ENCODE peak calls at places on chromosomes 1 and 21, in six cellular contexts. V is left lung, U is PC-3, M is heart left ventricle, T is thoracic aorta, P is cardiac muscle cell. A is an unnamed sample.

GRCh38 chr1:77313491-77313890 is 31.7 kb downstream of the AK5 start:
- DNase-seq in P (peak), T (no peak), V (no peak), U (peak), M (no peak), A (no peak)

GRCh38 chr1:37958690-37959089 is 11.8 kb upstream of the INPP5B start:
- DNase-seq in P (no peak), T (no peak), U (peak), V (no peak), M (no peak), A (no peak)

GRCh38 chr1:181778630-181779285 is 282.8 kb downstream of the ZNF648 start:
- DNase-seq in T (no peak), P (peak), U (no peak), M (no peak), V (no peak), A (no peak)

GRCh38 chr21:46158666-46159300 is 3.4 kb upstream of the FTCD start:
- DNase-seq in T (no peak), M (no peak), U (no peak), P (no peak), V (no peak), A (no peak)

GRCh38 chr1:195851804-195852203 is 756.4 kb downstream of the KCNT2 start:
- DNase-seq in V (no peak), U (peak), P (no peak), M (no peak), T (no peak), A (no peak)

GRCh38 chr1:21647431-21648373 is 21.5 kb downstream of the RAP1GAP start:
- DNase-seq in V (no peak), T (no peak), U (peak), M (no peak), P (peak), A (peak)

GRCh38 chr1:208241541-208241940 is 2.6 kb downstream of the PLXNA2 start:
- DNase-seq in T (no peak), V (no peak), U (no peak), P (no peak), M (no peak), A (no peak)

GRCh38 chr1:117060441-117061317 is 553 bp downstream of the TTF2 start:
- DNase-seq in M (no peak), T (no peak), U (peak), V (peak), P (no peak), A (peak)

GRCh38 chr1:30258471-30258870 is 464.9 kb downstream of the MATN1 start:
- DNase-seq in U (no peak), P (no peak), M (no peak), V (no peak), T (no peak), A (no peak)

GRCh38 chr21:39737376-39738000 is 7.5 kb upstream of the IGSF5 start:
- DNase-seq in M (no peak), U (peak), T (no peak), P (no peak), V (no peak), A (no peak)

DNA sequence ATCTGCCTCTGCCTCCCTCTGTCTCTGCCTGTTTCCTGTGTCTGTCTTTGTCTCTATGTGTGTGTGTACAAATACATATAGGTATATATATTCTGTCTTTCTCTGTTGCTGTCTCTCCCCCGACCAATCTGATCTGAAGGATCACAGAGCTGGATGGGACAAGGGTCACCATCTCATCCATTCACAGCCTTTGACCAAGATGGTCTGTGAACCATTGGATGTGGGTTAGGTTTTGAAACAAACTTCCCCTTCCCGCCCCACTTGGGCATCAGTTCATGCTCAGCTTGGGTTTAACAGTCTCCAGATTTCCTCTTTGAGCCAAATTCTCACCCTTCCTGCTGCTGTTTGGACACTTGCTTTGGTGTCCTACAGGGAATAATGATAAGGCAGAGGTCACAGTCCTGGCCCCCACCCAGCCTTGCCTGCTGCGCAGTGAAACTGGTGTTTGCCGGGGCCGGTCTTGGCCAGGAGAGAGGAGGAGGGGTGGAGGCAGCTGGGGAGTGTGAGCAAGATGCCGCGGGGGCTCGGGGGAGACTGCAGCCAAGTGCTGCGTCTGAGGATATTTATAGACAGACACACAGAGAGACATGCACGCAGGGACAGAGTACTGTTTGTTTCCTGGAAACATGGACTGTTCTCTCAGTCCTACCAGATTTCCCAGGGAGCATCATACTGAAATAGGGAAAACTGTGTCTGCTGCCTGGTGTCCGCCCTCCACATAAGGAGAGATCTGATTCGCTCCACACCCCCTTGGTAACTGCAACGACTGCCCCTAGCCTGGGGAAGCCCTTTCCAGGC is 27.0 kb upstream of the BTG2 start:
- DNase-seq in M (peak), V (peak), T (peak), U (no peak), P (peak), A (peak)
- H3K4me3 ChIP-seq in M (peak), V (no peak), T (peak), U (no peak), P (no peak), A (no peak)

GRCh38 chr1:43067856-43068751 is 104.0 kb downstream of the EBNA1BP2 start:
- DNase-seq in U (no peak), V (peak), M (no peak), T (no peak), P (no peak), A (no peak)
- H3K4me3 ChIP-seq in U (no peak), V (peak), M (peak), T (peak), P (no peak), A (peak)

GRCh38 chr1:44038876-44039657 is 7.8 kb upstream of the SLC6A9 start:
- DNase-seq in M (no peak), P (no peak), U (peak), V (no peak), T (no peak), A (no peak)
- H3K4me3 ChIP-seq in M (no peak), P (no peak), U (no peak), V (no peak), T (no peak), A (no peak)

GRCh38 chr1:100152271-100152670 is 19.3 kb downstream of the TRMT13 start:
- DNase-seq in V (no peak), T (no peak), M (no peak), P (no peak), U (no peak), A (no peak)

GRCh38 chr1:100147875-100148274 is 14.9 kb downstream of the TRMT13 start:
- DNase-seq in V (no peak), U (no peak), T (no peak), P (no peak), M (no peak), A (no peak)

GRCh38 chr1:100146958-100147357 is 14.0 kb downstream of the TRMT13 start:
- DNase-seq in P (no peak), T (no peak), M (no peak), V (no peak), U (no peak), A (no peak)

GRCh38 chr1:100151679-100152078 is 18.7 kb downstream of the TRMT13 start:
- DNase-seq in P (no peak), M (no peak), U (no peak), V (no peak), T (no peak), A (no peak)
- H3K4me3 ChIP-seq in P (no peak), M (no peak), U (no peak), V (no peak), T (no peak), A (no peak)

GRCh38 chr21:41678944-41679343 is 87.9 kb downstream of the RIPK4 start:
- DNase-seq in M (peak), P (peak), T (peak), U (peak), V (peak), A (peak)
- H3K4me3 ChIP-seq in M (no peak), P (no peak), T (peak), U (peak), V (peak), A (no peak)

GRCh38 chr1:65762081-65762862 is 30.4 kb upstream of the PDE4B start:
- DNase-seq in V (no peak), P (no peak), T (no peak), U (peak), M (no peak), A (no peak)

GRCh38 chr1:65751961-65752360 is 40.7 kb upstream of the PDE4B start:
- DNase-seq in P (no peak), M (no peak), T (no peak), V (no peak), U (peak), A (no peak)

GRCh38 chr1:65758128-65758527 is 34.6 kb upstream of the PDE4B start:
- DNase-seq in M (no peak), U (no peak), T (no peak), P (peak), V (no peak), A (no peak)

DNA sequence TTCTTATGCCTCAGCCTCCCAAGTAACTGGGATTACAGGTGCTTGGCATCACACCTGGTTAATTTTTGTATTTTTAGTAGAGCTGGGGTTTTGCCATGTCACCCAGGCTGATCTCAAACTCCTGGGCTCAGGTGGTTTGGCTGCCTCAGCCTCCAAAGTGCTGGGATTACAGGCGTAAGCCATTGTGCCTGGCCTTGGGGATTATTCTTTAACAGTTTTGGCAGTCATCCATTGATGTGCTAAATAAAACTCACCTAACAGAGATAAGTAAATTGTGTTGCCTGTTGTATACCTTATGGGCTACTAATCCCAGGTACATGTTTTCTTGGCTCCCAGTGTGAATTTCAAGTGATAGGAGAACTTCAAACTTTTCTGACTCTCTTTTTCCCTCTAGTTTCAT is 35.2 kb upstream of the PDE4B start:
- DNase-seq in U (no peak), M (no peak), V (no peak), T (no peak), P (no peak), A (no peak)
- H3K4me3 ChIP-seq in U (no peak), M (no peak), V (no peak), T (no peak), P (no peak), A (no peak)

GRCh38 chr1:145871994-145872411 is 13.1 kb upstream of the PIAS3 start:
- DNase-seq in M (peak), P (peak), T (no peak), U (no peak), V (peak), A (peak)
- H3K4me3 ChIP-seq in M (peak), P (no peak), T (peak), U (no peak), V (peak), A (peak)

GRCh38 chr1:214445846-214446614 is 105.4 kb downstream of the PTPN14 start:
- DNase-seq in V (no peak), P (no peak), U (peak), T (no peak), M (no peak), A (no peak)

GRCh38 chr1:214448536-214448935 is 102.9 kb downstream of the PTPN14 start:
- DNase-seq in V (no peak), M (no peak), P (no peak), T (no peak), U (no peak), A (no peak)

GRCh38 chr1:214446772-214447556 is 104.4 kb downstream of the PTPN14 start:
- DNase-seq in U (peak), P (no peak), V (no peak), T (no peak), M (no peak), A (no peak)

GRCh38 chr1:214449371-214449770 is 102.0 kb downstream of the PTPN14 start:
- DNase-seq in P (no peak), M (no peak), U (no peak), V (no peak), T (no peak), A (no peak)

DNA sequence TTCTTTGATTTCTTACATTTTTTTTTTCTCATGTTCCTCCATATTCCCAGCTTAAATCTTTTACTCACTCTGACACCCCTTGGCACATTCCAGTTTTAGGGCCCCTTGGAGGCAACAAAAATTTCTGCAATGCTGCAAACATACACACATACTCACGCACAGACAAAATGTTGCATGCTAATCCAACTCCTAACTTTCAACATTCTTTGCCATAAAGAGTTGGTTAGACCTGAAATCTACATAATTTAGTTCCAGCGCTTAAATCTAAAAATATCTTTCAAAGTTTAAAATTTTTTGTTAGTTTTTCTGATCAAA is 103.9 kb downstream of the PTPN14 start:
- DNase-seq in P (no peak), T (no peak), U (peak), V (no peak), M (no peak), A (no peak)
- H3K4me3 ChIP-seq in P (no peak), T (no peak), U (peak), V (no peak), M (no peak), A (no peak)

GRCh38 chr1:175683491-175684175 is 59.8 kb downstream of the TNR start:
- DNase-seq in T (no peak), U (no peak), P (no peak), V (no peak), M (no peak), A (no peak)

GRCh38 chr1:175675017-175675416 is 68.4 kb downstream of the TNR start:
- DNase-seq in T (no peak), P (no peak), M (no peak), V (no peak), U (no peak), A (no peak)

GRCh38 chr1:175678471-175678870 is 64.9 kb downstream of the TNR start:
- DNase-seq in M (no peak), T (no peak), P (no peak), V (no peak), U (no peak), A (no peak)

DNA sequence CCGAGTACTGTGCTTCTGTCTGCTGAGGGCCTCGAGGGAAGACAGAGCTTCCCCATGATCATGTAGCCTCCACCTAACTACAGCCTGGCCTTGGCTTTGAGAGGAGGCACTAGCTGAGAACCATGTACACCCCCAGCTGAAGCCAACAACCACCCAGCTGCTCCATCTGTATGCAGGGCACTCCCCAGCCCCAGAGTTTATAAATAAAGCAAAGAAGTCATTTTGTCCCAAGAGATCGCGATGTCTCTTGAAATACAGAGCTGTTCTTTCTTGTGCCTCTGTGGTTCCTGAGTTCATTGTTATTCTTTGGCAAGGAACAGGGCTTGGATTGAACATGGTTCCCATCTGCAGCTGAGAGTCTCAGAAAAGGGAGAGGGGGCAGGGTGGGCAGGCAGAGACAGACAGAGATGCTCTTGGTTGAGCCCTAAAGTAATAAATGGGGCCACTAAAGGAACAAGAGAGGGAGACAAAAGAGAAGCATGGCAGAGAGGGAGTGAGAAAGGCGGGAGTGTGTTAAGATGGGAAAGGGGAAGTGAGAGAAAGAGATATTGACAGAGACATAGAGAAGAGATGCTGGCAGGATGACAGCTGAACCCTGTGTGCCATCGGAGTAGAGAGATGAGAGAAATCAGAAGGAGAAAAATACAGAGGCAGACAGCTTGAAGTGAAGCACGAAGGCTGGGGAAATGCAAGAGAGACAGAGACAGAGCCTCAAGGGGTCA is 63.3 kb downstream of the TNR start:
- DNase-seq in U (no peak), T (no peak), P (no peak), V (no peak), M (no peak), A (no peak)
- H3K4me3 ChIP-seq in U (no peak), T (no peak), P (no peak), V (no peak), M (no peak), A (no peak)

GRCh38 chr1:203174324-203174985 is 1.2 kb downstream of the MYBPH start:
- DNase-seq in U (no peak), V (no peak), P (no peak), T (no peak), M (no peak), A (no peak)

GRCh38 chr1:203172184-203173115 is 3.2 kb downstream of the MYBPH start:
- DNase-seq in V (peak), M (peak), T (no peak), U (peak), P (peak), A (peak)

GRCh38 chr1:203171341-203172183 is 4.1 kb downstream of the MYBPH start:
- DNase-seq in V (no peak), U (no peak), T (no peak), M (peak), P (no peak), A (no peak)

GRCh38 chr1:203173566-203173965 is 2.1 kb downstream of the MYBPH start:
- DNase-seq in M (peak), T (no peak), U (no peak), V (no peak), P (no peak), A (no peak)

GRCh38 chr1:203173156-203173555 is 2.5 kb downstream of the MYBPH start:
- DNase-seq in V (no peak), U (no peak), P (no peak), T (no peak), M (peak), A (no peak)
- H3K4me3 ChIP-seq in V (no peak), U (no peak), P (no peak), T (no peak), M (no peak), A (no peak)